ENCODE peak calls at places on chromosome 4, in ten cellular contexts. Q is fibroblast of lung; Y is GDM1; G is GM23248; N is coronary artery; U is RPMI7951; P is type B pancreatic cell; M is GM04503; J is NCI-H69; H is naive thymus-derived CD8-positive, alpha-beta T cell. O is an unnamed sample.

GRCh38 chr4:43932448-43932847 is 516.2 kb downstream of the KCTD8 start:
- DNase-seq in Y (no peak), U (no peak), H (no peak), P (no peak), J (no peak), M (no peak), Q (no peak), G (peak; percentile 0), N (no peak), O (no peak)

GRCh38 chr4:67049446-67049845 is 495.9 kb downstream of the CENPC start:
- DNase-seq in Q (no peak), J (peak; percentile 12), H (no peak), N (no peak), M (no peak), G (no peak), P (no peak), U (no peak), Y (no peak), O (no peak)

GRCh38 chr4:89837385-89837995 is 529 bp upstream of the SNCA start:
- DNase-seq in Y (peak; percentile 75), G (peak; percentile 20), Q (peak; percentile 27), U (no peak), N (no peak), J (peak; percentile 82), M (no peak), P (peak; percentile 74), H (peak; percentile 8), O (no peak)

GRCh38 chr4:150699599-150699998 is 117.6 kb downstream of the MAB21L2 start:
- DNase-seq in Q (peak; percentile 11), N (no peak), H (no peak), G (peak; percentile 2), U (no peak), M (no peak), Y (no peak), P (no peak), J (no peak), O (no peak)

GRCh38 chr4:39054497-39054896 is 7.5 kb upstream of the KLHL5 start:
- DNase-seq in M (no peak), J (no peak), Q (no peak), P (no peak), U (no peak), Y (no peak), G (no peak), H (no peak), N (no peak), O (no peak)

GRCh38 chr4:140047017-140047640 is 106.9 kb downstream of the MAML3 start:
- DNase-seq in J (peak; percentile 16), M (no peak), H (no peak), G (no peak), Y (no peak), P (no peak), Q (peak; percentile 36), U (no peak), N (peak; percentile 80), O (no peak)

GRCh38 chr4:95548738-95549245 is at the start of gene UNC5C:
- DNase-seq in P (peak; percentile 83), G (peak; percentile 16), N (peak; percentile 96), Q (peak; percentile 84), M (no peak), Y (no peak), H (no peak), J (peak; percentile 50), U (peak; percentile 3), O (no peak)

GRCh38 chr4:15702941-15703403 is at the start of gene BST1:
- DNase-seq in N (peak; percentile 82), P (no peak), U (peak; percentile 65), H (peak; percentile 56), J (no peak), Q (peak; percentile 70), M (no peak), G (peak; percentile 74), Y (no peak), O (no peak)

GRCh38 chr4:176376032-176376614 is 56.4 kb downstream of the SPCS3 start:
- DNase-seq in U (peak; percentile 22), Y (no peak), Q (peak; percentile 23), N (no peak), M (no peak), J (peak; percentile 35), G (peak; percentile 46), P (no peak), H (peak; percentile 3), O (no peak)

GRCh38 chr4:78545275-78546246 is 6.0 kb upstream of the ANXA3 start:
- DNase-seq in H (no peak), Y (no peak), N (no peak), P (no peak), G (peak; percentile 53), Q (peak; percentile 66), U (no peak), J (no peak), M (no peak), O (no peak)

GRCh38 chr4:123741906-123742305 is 345.3 kb downstream of the SPRY1 start:
- DNase-seq in P (no peak), J (no peak), N (no peak), U (no peak), Q (peak; percentile 35), M (no peak), Y (no peak), G (no peak), H (no peak), O (no peak)

GRCh38 chr4:28225689-28226353 is 1365.2 kb downstream of the STIM2 start:
- DNase-seq in Q (no peak), J (peak; percentile 7), H (no peak), N (no peak), M (no peak), G (no peak), Y (no peak), P (no peak), U (no peak), O (no peak)

GRCh38 chr4:5051692-5052423 is 578 bp downstream of the STK32B start:
- DNase-seq in N (no peak), Q (peak; percentile 20), G (peak; percentile 53), Y (no peak), M (no peak), J (no peak), U (no peak), H (no peak), P (no peak), O (no peak)

GRCh38 chr4:13322681-13323101 is 161.4 kb downstream of the RAB28 start:
- DNase-seq in M (peak; percentile 94), J (no peak), P (no peak), N (no peak), U (peak; percentile 67), G (peak; percentile 85), Y (no peak), Q (peak; percentile 99), H (no peak), O (peak; percentile 62)

GRCh38 chr4:82484987-82485783 is 54.8 kb downstream of the ENOPH1 start:
- DNase-seq in P (no peak), G (no peak), J (peak; percentile 8), N (no peak), M (no peak), Q (no peak), Y (no peak), H (no peak), U (no peak), O (no peak)

GRCh38 chr4:103786014-103786413 is 66.2 kb upstream of the TACR3 start:
- DNase-seq in Y (peak; percentile 30), Q (peak; percentile 7), U (peak; percentile 41), G (peak; percentile 69), J (peak; percentile 50), P (no peak), H (no peak), M (no peak), N (no peak), O (no peak)

GRCh38 chr4:60209588-60209987 is 990.5 kb upstream of the ADGRL3 start:
- DNase-seq in U (no peak), M (no peak), Q (no peak), G (no peak), P (no peak), Y (no peak), N (no peak), J (no peak), H (no peak), O (no peak)

GRCh38 chr4:136931771-136932170 is 600.5 kb downstream of the PCDH18 start:
- DNase-seq in J (peak; percentile 4), Y (no peak), P (no peak), H (no peak), G (peak; percentile 30), Q (peak; percentile 58), N (no peak), M (no peak), U (no peak), O (no peak)

O was measured in AG09309.